ENCODE peak calls at places on chromosomes 12 and 14, in six cellular contexts. H is HL-60, Q is AG09309, U is mucosa of descending colon, T is AG04450, L is fibroblast of lung. W is an unnamed sample.

GRCh38 chr12:116319316-116319715 is 41.8 kb upstream of the MED13L start:
- DNase-seq in L (peak; percentile 49), H (no peak), Q (no peak), U (no peak), T (no peak), W (peak; percentile 62)

GRCh38 chr12:93832126-93832525 is 155.0 kb downstream of the CRADD start:
- DNase-seq in H (no peak), T (no peak), Q (no peak), U (no peak), L (peak; percentile 36), W (no peak)

GRCh38 chr14:59272633-59273032 is 84.2 kb downstream of the DAAM1 start:
- DNase-seq in H (no peak), T (no peak), U (no peak), Q (no peak), L (no peak), W (no peak)

GRCh38 chr14:22653012-22653621 is 9.0 kb upstream of the OR6J1 start:
- DNase-seq in U (no peak), Q (no peak), T (peak; percentile 57), H (peak; percentile 68), L (peak; percentile 67), W (peak; percentile 67)

GRCh38 chr12:31959701-31960391 is 631 bp downstream of the RESF1 start:
- DNase-seq in T (peak; percentile 11), U (peak; percentile 83), L (peak; percentile 65), Q (peak; percentile 7), H (peak; percentile 69), W (no peak)

GRCh38 chr14:55938249-55938791 is 179.9 kb upstream of the PELI2 start:
- DNase-seq in H (no peak), L (peak; percentile 58), T (peak; percentile 2), Q (peak; percentile 24), U (no peak), W (peak; percentile 27)

GRCh38 chr14:94027566-94028449 is 1.7 kb downstream of the OTUB2 start:
- DNase-seq in U (no peak), T (no peak), L (no peak), H (no peak), Q (no peak), W (no peak)

GRCh38 chr12:120439646-120440247 is 1.8 kb downstream of the COX6A1 start:
- DNase-seq in T (no peak), Q (no peak), L (peak; percentile 51), U (no peak), H (peak; percentile 65), W (peak; percentile 45)

GRCh38 chr14:47040490-47040889 is 388.9 kb upstream of the RPL10L start:
- DNase-seq in L (peak; percentile 14), U (no peak), Q (no peak), T (no peak), H (peak; percentile 2), W (no peak)

GRCh38 chr14:92223027-92223426 is 99.9 kb upstream of the SLC24A4 start:
- DNase-seq in H (no peak), T (no peak), L (no peak), Q (no peak), U (no peak), W (no peak)

GRCh38 chr14:37720131-37720530 is 124.7 kb downstream of the TTC6 start:
- DNase-seq in L (no peak), T (no peak), U (no peak), Q (no peak), H (no peak), W (no peak)

GRCh38 chr12:70854138-70854537 is 66.4 kb downstream of the PTPRR start:
- DNase-seq in H (no peak), U (no peak), L (no peak), T (no peak), Q (no peak), W (no peak)

GRCh38 chr12:71415336-71416231 is 24.0 kb upstream of the LGR5 start:
- DNase-seq in Q (no peak), U (no peak), H (peak; percentile 41), T (peak; percentile 20), L (peak; percentile 36), W (peak; percentile 37)

GRCh38 chr12:23576372-23576771 is 373.1 kb downstream of the SOX5 start:
- DNase-seq in Q (no peak), H (no peak), L (no peak), U (no peak), T (no peak), W (no peak)

GRCh38 chr12:107169200-107169599 is 75.9 kb upstream of the CRY1 start:
- DNase-seq in U (no peak), T (no peak), L (no peak), Q (no peak), H (no peak), W (no peak)

GRCh38 chr12:80015660-80016059 is 80.8 kb upstream of the PPP1R12A start:
- DNase-seq in U (no peak), Q (no peak), H (no peak), T (no peak), L (no peak), W (no peak)

GRCh38 chr12:108360487-108360886 is 21.4 kb upstream of the CMKLR1 start:
- DNase-seq in H (no peak), L (peak; percentile 55), T (no peak), Q (no peak), U (no peak), W (no peak)

GRCh38 chr12:59578239-59578638 is 17.6 kb upstream of the SLC16A7 start:
- DNase-seq in Q (no peak), U (no peak), T (no peak), L (no peak), H (no peak), W (no peak)

GRCh38 chr14:90558041-90558982 is 161.5 kb downstream of the CALM1 start:
- DNase-seq in T (no peak), U (no peak), Q (no peak), L (no peak), H (no peak), W (no peak)

GRCh38 chr14:104434214-104435076 is 145.1 kb upstream of the C14orf180 start:
- DNase-seq in L (no peak), U (no peak), Q (no peak), T (no peak), H (no peak), W (no peak)

GRCh38 chr12:26271889-26272492 is 76.6 kb downstream of the SSPN start:
- DNase-seq in L (peak; percentile 94), H (no peak), Q (no peak), T (peak; percentile 86), U (peak; percentile 86), W (no peak)

GRCh38 chr12:64801381-64801780 is 23.1 kb upstream of the TBC1D30 start:
- DNase-seq in T (no peak), U (no peak), H (no peak), Q (no peak), L (no peak), W (no peak)

GRCh38 chr12:112294793-112295192 is 87.4 kb downstream of the HECTD4 start:
- DNase-seq in H (no peak), U (no peak), L (no peak), Q (no peak), T (no peak), W (no peak)

GRCh38 chr12:43066471-43066870 is 476.9 kb upstream of the PRICKLE1 start:
- DNase-seq in Q (no peak), L (peak; percentile 60), H (no peak), T (no peak), U (no peak), W (no peak)

DNA sequence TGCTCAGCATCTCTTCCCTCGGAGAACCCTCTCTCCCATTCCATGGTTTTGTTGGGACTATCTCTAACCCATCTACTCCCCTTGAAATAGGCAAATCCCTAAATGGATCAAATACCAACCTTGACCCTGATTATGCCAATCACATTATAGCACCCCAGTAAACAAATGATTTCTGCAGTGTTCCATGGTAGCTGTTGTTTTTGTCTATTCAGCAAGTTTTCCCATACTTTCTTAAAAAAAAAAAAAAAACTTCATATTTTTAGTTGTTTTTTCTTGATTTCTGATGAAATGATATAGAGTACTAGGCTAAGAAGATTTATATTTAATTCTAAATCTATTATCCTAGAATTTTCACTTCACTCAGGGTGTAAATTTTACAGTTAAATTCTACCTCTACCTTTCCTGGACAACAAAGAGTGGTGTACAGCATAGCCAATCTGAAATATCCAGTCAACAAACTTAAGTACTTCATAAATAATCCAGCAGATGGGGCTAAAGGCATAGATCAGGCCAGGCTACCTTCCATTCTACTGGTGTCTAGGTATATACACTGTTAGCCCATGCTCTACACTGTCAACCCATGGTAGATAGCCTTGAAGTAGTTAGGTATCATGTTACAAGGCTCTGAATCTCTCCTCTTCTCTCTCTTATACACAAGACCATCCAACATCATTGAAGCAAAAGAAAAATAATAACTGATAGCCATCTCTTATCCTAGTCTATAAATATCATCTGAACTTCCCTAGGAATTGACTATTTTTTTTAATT is 82.2 kb downstream of the PLEKHG7 start:
- DNase-seq in H (peak; percentile 55), L (peak; percentile 76), T (peak; percentile 55), Q (no peak), U (no peak), W (peak; percentile 80)
- TF ChIP-seq CTCF in H (peak; percentile 15), L (peak; percentile 21), T (peak; percentile 56), Q (peak; percentile 49), U (no peak), W (peak; percentile 40)

GRCh38 chr14:99749763-99750715 is 43.2 kb upstream of the EML1 start:
- DNase-seq in Q (no peak), U (peak; percentile 49), H (no peak), T (no peak), L (no peak), W (no peak)
- H3K4me3 ChIP-seq in Q (no peak overlapping the region), U (no peak overlapping the region), H (no peak overlapping the region), T (no peak overlapping the region), L (no peak overlapping the region), W (no peak overlapping the region)

DNA sequence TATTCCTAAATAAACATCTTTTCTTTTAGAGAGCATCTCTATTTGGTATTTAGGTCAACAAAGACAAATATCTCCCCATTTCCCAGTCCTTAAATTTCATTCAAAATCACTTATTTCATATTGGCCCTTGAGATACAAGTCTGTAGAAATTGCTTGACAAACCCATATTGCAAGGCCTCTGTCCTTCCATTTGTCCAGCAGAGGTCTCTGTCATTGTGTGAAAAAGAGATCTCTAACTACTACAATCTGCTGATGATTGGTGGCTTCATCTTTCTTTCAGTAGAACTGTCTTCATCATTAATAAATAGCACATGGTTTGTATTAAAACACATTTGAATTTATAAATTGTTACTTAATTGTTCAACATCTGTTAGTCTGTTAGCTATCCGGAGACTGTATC is 252.6 kb downstream of the ACSS3 start:
- DNase-seq in L (no peak), Q (no peak), T (no peak), U (no peak), H (no peak), W (no peak)
- TF ChIP-seq CTCF in L (no peak), Q (no peak), T (no peak), U (no peak), H (no peak), W (no peak)

DNA sequence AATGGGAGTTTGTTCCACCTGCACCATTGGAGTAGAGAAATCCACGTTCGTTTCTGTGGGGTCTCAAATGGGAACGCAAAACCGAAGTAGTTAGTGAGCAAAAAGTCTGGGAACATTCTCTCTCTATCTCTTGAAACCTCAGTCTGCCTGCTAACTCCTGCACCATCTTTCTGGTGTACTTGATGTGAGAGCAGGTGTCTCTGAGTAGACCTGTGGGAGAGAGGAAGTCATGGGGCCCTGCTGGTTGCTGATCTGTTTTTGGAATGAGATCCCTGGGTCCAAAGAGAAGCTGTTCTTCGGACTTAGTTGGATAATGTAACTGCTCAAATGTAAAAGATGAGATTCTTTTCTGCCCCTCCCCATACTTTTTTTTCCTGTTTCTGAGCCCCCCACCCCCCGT is 57.3 kb downstream of the MAX start:
- DNase-seq in H (peak; percentile 23), L (no peak), Q (no peak), T (no peak), U (no peak), W (no peak)
- H3K4me3 ChIP-seq in H (no peak overlapping the region), L (no peak overlapping the region), Q (no peak overlapping the region), T (no peak overlapping the region), U (no peak overlapping the region), W (no peak overlapping the region)

GRCh38 chr12:6752181-6752930 is 585 bp downstream of the MLF2 start:
- DNase-seq in H (no peak), L (peak; percentile 60), Q (no peak), U (no peak), T (no peak), W (no peak)
- TF ChIP-seq CTCF in H (no peak), L (peak; percentile 38), Q (peak; percentile 64), U (no peak), T (peak; percentile 62), W (peak; percentile 48)